ENCODE peak calls at places on chromosome 15, in five cellular contexts. D, T, A, Q and B are unnamed samples.

GRCh38 chr15:68791431-68792283 is 29.0 kb downstream of the ANP32A start:
- DNase-seq in A (no peak), T (no peak), Q (peak; percentile 87), D (no peak), B (no peak)

GRCh38 chr15:41407341-41407740 is 5.0 kb upstream of the NDUFAF1 start:
- DNase-seq in A (no peak), Q (no peak), T (no peak), D (no peak), B (no peak)

GRCh38 chr15:66390670-66391069 is 4.0 kb downstream of the MAP2K1 start:
- DNase-seq in D (no peak), A (no peak), Q (peak; percentile 78), T (no peak), B (no peak)

GRCh38 chr15:66187271-66187670 is 66.3 kb downstream of the MEGF11 start:
- DNase-seq in Q (no peak), D (no peak), T (no peak), A (no peak), B (no peak)

GRCh38 chr15:67543348-67543718 is 830 bp downstream of the MAP2K5 start:
- DNase-seq in A (peak; percentile 29), D (no peak), T (no peak), Q (no peak), B (no peak)

GRCh38 chr15:69160141-69160975 is at the start of gene GLCE:
- DNase-seq in D (peak; percentile 91), A (peak; percentile 99), Q (peak; percentile 86), T (peak; percentile 94), B (peak; percentile 90)

GRCh38 chr15:59687831-59688230 is 1.3 kb downstream of the BNIP2 start:
- DNase-seq in D (no peak), Q (peak; percentile 5), T (no peak), A (no peak), B (peak; percentile 15)

GRCh38 chr15:35305906-35306305 is 220.8 kb upstream of the NANOGP8 start:
- DNase-seq in T (no peak), D (no peak), A (no peak), Q (no peak), B (no peak)

GRCh38 chr15:44812029-44812517 is 75.7 kb downstream of the TRIM69 start:
- DNase-seq in D (no peak), T (no peak), A (no peak), Q (no peak), B (peak; percentile 93)

GRCh38 chr15:74869726-74870407 is 3.3 kb downstream of the SCAMP2 start:
- DNase-seq in A (no peak), Q (peak; percentile 97), D (no peak), T (no peak), B (no peak)

GRCh38 chr15:52005748-52006701 is 13.0 kb upstream of the MAPK6 start:
- DNase-seq in A (no peak), Q (peak; percentile 97), T (no peak), D (no peak), B (peak; percentile 70)

GRCh38 chr15:93035953-93036810 is 52.8 kb downstream of the RGMA start:
- DNase-seq in T (no peak), D (no peak), A (peak; percentile 81), Q (no peak), B (peak; percentile 28)

GRCh38 chr15:101043911-101044624 is 124.9 kb downstream of the LRRK1 start:
- DNase-seq in A (no peak), Q (no peak), D (no peak), T (no peak), B (no peak)

GRCh38 chr15:34514251-34514760 is 69.1 kb downstream of the GOLGA8B start:
- DNase-seq in T (no peak), D (no peak), A (peak; percentile 13), Q (no peak), B (no peak)

GRCh38 chr15:40454904-40455391 is 14.2 kb downstream of the BAHD1 start:
- DNase-seq in T (no peak), Q (no peak), A (no peak), D (no peak), B (no peak)

GRCh38 chr15:46127361-46127874 is 492.6 kb downstream of the SQOR start:
- DNase-seq in D (no peak), T (no peak), Q (no peak), A (no peak), B (no peak)

GRCh38 chr15:32838820-32839219 is 121.0 kb downstream of the GREM1 start:
- DNase-seq in Q (no peak), D (no peak), T (no peak), A (no peak), B (peak; percentile 71)

GRCh38 chr15:34616613-34617012 is 33.2 kb upstream of the GOLGA8B start:
- DNase-seq in D (no peak), Q (no peak), A (peak; percentile 15), T (no peak), B (peak; percentile 9)

GRCh38 chr15:50241684-50242450 is 23.7 kb downstream of the HDC start:
- DNase-seq in T (no peak), D (no peak), A (no peak), Q (no peak), B (no peak)

DNA sequence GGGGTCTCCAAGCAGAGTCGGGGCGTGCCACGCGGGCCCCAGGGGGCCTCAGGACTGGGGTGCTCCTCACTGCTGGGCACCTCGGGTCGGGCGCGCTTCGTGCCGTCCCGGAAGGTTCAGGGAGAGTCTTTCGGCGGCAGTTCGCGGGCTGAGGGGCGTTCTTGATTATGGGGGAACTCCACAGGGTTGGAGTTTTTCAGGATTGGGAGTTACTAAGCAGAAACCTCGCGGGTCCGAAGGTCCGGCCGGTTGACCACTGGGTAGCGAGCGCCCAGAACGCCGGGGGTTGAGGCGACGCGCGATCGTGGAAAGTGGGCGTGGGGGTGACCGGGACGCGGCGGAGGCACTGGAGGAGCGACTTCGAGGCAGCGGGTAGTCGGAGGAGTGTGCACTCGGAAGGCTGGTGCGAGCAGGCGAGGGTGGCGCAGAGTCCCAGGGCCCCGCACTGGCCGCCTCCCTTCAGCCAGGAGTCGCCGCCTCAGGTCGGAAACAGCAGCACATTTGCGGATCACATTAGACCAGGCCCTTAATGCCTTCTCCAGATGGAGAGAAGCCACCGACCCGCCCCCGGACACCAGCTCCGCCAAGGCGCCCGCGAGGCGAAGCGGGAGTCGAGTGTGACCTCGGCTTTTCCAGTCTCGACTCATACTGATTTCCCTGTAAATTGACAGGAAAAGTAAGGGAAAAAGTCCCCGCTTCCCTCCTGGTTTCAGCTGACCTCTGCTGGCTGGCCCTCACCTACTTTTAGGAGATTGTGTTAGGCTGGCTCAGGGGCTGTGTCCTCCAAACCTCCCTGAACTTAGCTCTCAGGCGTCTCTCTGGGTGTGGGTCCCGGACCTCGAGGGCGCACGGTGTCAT is 685 bp downstream of the ADAMTSL3 start:
- DNase-seq in A (no peak), Q (no peak), T (no peak), D (no peak), B (no peak)
- TF ChIP-seq SUZ12 in A (no peak), Q (no peak), T (no peak), D (peak; percentile 51), B (no peak)

DNA sequence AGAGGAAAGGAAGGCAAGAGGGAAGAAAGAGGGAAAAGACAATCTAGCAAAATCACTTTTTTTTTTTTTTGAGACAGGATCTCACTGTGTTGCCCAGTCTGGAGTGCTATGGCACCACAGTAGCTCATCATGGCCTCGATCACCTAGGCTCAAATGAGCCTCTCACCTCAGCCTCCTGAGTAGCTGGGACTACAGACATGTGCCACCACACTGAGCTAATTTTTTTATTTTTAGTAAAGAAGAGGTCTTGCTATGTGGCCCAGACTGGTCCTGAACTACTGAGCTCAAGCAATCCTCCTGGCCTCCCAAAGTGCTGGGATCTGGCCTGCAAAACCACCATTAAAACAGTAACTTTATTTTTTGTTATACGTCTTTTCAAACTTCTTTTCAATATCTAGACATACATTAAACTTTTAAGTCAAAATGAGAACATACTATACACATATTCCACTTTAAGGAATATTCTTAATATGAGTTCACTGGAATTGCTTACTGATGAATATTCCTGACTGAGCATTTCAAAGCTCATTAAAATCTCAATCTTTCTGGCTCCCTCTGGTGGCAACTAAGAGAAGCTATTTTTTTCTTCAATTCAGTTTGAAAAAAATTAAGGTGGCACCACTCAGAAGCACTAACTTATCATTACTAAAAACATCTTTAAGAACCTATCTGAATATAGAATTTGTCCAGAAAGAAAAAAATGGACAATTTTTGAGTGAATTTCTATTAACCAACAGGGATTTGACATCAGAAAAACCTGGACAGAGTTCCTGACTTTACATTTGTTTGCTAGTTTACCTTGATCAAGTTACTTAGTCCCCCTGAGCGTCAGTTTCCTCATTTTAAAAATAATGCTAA is 40.9 kb downstream of the UACA start:
- DNase-seq in T (peak; percentile 22), D (no peak), A (no peak), Q (no peak), B (peak; percentile 35)
- TF ChIP-seq SUZ12 in T (no peak), D (no peak), A (no peak), Q (no peak), B (no peak)

GRCh38 chr15:89631902-89632264 is 23.4 kb downstream of the KIF7 start:
- DNase-seq in D (no peak), A (no peak), T (no peak), Q (no peak), B (no peak)
- TF ChIP-seq SUZ12 in D (no peak), A (no peak), T (no peak), Q (no peak), B (no peak)

GRCh38 chr15:30962079-30962478 is 29.3 kb downstream of the MTMR10 start:
- DNase-seq in T (no peak), A (no peak), D (no peak), Q (no peak), B (no peak)
- TF ChIP-seq SUZ12 in T (no peak), A (no peak), D (no peak), Q (no peak), B (no peak)